ENCODE peak calls at places on chromosomes 12 and 14, in ten cellular contexts. One of them, this sample, is unnamed.

GRCh38 chr12:117552971-117553370 is 191.5 kb upstream of the NOS1 start:
- DNase-seq in HTR-8/SVneo: no peak
- DNase-seq in germinal center: no peak
- DNase-seq in cerebellar nuclear complex: peak
- DNase-seq in amniotic stem cell: no peak
- DNase-seq in smooth muscle cell of the brain vasculature: no peak
- DNase-seq in NCI-H2081: no peak
- DNase-seq in H9: no peak
- DNase-seq in activated effector memory CD4-positive, alpha-beta T cell treated with Interleukin-2 at 50 U/mL for 16 hours: no peak
- DNase-seq in cardiac fibroblast: no peak
- DNase-seq in this sample: no peak

GRCh38 chr14:35576260-35576659 is 42.3 kb downstream of the INSM2 start:
- DNase-seq in amniotic stem cell: no peak
- DNase-seq in H9: no peak
- DNase-seq in NCI-H2081: no peak
- DNase-seq in HTR-8/SVneo: no peak
- DNase-seq in germinal center: no peak
- DNase-seq in cerebellar nuclear complex: no peak
- DNase-seq in activated effector memory CD4-positive, alpha-beta T cell treated with Interleukin-2 at 50 U/mL for 16 hours: no peak
- DNase-seq in smooth muscle cell of the brain vasculature: no peak
- DNase-seq in cardiac fibroblast: peak
- DNase-seq in this sample: no peak

GRCh38 chr12:65584041-65584440 is 240.2 kb upstream of the HMGA2 start:
- DNase-seq in activated effector memory CD4-positive, alpha-beta T cell treated with Interleukin-2 at 50 U/mL for 16 hours: no peak
- DNase-seq in H9: no peak
- DNase-seq in smooth muscle cell of the brain vasculature: no peak
- DNase-seq in NCI-H2081: no peak
- DNase-seq in germinal center: no peak
- DNase-seq in HTR-8/SVneo: no peak
- DNase-seq in amniotic stem cell: no peak
- DNase-seq in cerebellar nuclear complex: no peak
- DNase-seq in cardiac fibroblast: no peak
- DNase-seq in this sample: no peak

GRCh38 chr12:8696402-8697100 is 1.2 kb upstream of the RIMKLB start:
- DNase-seq in activated effector memory CD4-positive, alpha-beta T cell treated with Interleukin-2 at 50 U/mL for 16 hours: no peak
- DNase-seq in smooth muscle cell of the brain vasculature: no peak
- DNase-seq in HTR-8/SVneo: no peak
- DNase-seq in germinal center: no peak
- DNase-seq in amniotic stem cell: no peak
- DNase-seq in cardiac fibroblast: no peak
- DNase-seq in cerebellar nuclear complex: no peak
- DNase-seq in H9: no peak
- DNase-seq in NCI-H2081: no peak
- DNase-seq in this sample: no peak

GRCh38 chr14:26856832-26857508 is 259.1 kb upstream of the NOVA1 start:
- DNase-seq in cerebellar nuclear complex: peak
- DNase-seq in cardiac fibroblast: peak
- DNase-seq in germinal center: no peak
- DNase-seq in smooth muscle cell of the brain vasculature: no peak
- DNase-seq in HTR-8/SVneo: no peak
- DNase-seq in NCI-H2081: no peak
- DNase-seq in amniotic stem cell: no peak
- DNase-seq in H9: no peak
- DNase-seq in activated effector memory CD4-positive, alpha-beta T cell treated with Interleukin-2 at 50 U/mL for 16 hours: no peak
- DNase-seq in this sample: no peak

GRCh38 chr14:86038401-86038985 is 508.5 kb downstream of the FLRT2 start:
- DNase-seq in activated effector memory CD4-positive, alpha-beta T cell treated with Interleukin-2 at 50 U/mL for 16 hours: no peak
- DNase-seq in cerebellar nuclear complex: no peak
- DNase-seq in NCI-H2081: peak
- DNase-seq in smooth muscle cell of the brain vasculature: peak
- DNase-seq in H9: peak
- DNase-seq in HTR-8/SVneo: peak
- DNase-seq in amniotic stem cell: no peak
- DNase-seq in germinal center: peak
- DNase-seq in cardiac fibroblast: peak
- DNase-seq in this sample: peak

GRCh38 chr14:103765526-103765925 is 49.9 kb downstream of the ZFYVE21 start:
- DNase-seq in cardiac fibroblast: no peak
- DNase-seq in H9: no peak
- DNase-seq in amniotic stem cell: no peak
- DNase-seq in HTR-8/SVneo: no peak
- DNase-seq in NCI-H2081: no peak
- DNase-seq in smooth muscle cell of the brain vasculature: no peak
- DNase-seq in cerebellar nuclear complex: no peak
- DNase-seq in activated effector memory CD4-positive, alpha-beta T cell treated with Interleukin-2 at 50 U/mL for 16 hours: no peak
- DNase-seq in germinal center: no peak
- DNase-seq in this sample: no peak

GRCh38 chr14:89121961-89122675 is 294.9 kb downstream of the FOXN3 start:
- DNase-seq in HTR-8/SVneo: no peak
- DNase-seq in cerebellar nuclear complex: no peak
- DNase-seq in cardiac fibroblast: no peak
- DNase-seq in H9: peak
- DNase-seq in amniotic stem cell: no peak
- DNase-seq in smooth muscle cell of the brain vasculature: no peak
- DNase-seq in NCI-H2081: peak
- DNase-seq in germinal center: no peak
- DNase-seq in activated effector memory CD4-positive, alpha-beta T cell treated with Interleukin-2 at 50 U/mL for 16 hours: no peak
- DNase-seq in this sample: no peak

GRCh38 chr12:59980491-59980890 is 384.7 kb downstream of the SLC16A7 start:
- DNase-seq in cardiac fibroblast: no peak
- DNase-seq in H9: no peak
- DNase-seq in smooth muscle cell of the brain vasculature: no peak
- DNase-seq in amniotic stem cell: no peak
- DNase-seq in HTR-8/SVneo: no peak
- DNase-seq in germinal center: no peak
- DNase-seq in cerebellar nuclear complex: no peak
- DNase-seq in activated effector memory CD4-positive, alpha-beta T cell treated with Interleukin-2 at 50 U/mL for 16 hours: no peak
- DNase-seq in NCI-H2081: no peak
- DNase-seq in this sample: no peak

GRCh38 chr12:30754383-30754749 is 385 bp downstream of the CAPRIN2 start:
- DNase-seq in HTR-8/SVneo: no peak
- DNase-seq in activated effector memory CD4-positive, alpha-beta T cell treated with Interleukin-2 at 50 U/mL for 16 hours: no peak
- DNase-seq in germinal center: peak
- DNase-seq in NCI-H2081: no peak
- DNase-seq in smooth muscle cell of the brain vasculature: no peak
- DNase-seq in H9: no peak
- DNase-seq in cardiac fibroblast: no peak
- DNase-seq in cerebellar nuclear complex: no peak
- DNase-seq in amniotic stem cell: no peak
- DNase-seq in this sample: peak